ENCODE peak calls at places on chromosomes 6 and 20, in four cellular contexts. N is IMR-90, M is mesenchymal stem cell, R is H9. W is an unnamed sample.

GRCh38 chr20:16518068-16518783 is 55.0 kb downstream of the KIF16B start:
- DNase-seq in N (peak), M (peak), R (peak), W (peak)

GRCh38 chr6:132937466-132937906 is 123.1 kb downstream of the RPS12 start:
- DNase-seq in M (peak), N (peak), R (peak), W (peak)

GRCh38 chr20:1909097-1909496 is 13.9 kb downstream of the SIRPA start:
- DNase-seq in N (no peak), R (no peak), M (no peak), W (no peak)

GRCh38 chr6:137903933-137904821 is 37.1 kb downstream of the TNFAIP3 start:
- DNase-seq in R (no peak), N (peak), M (no peak), W (no peak)

GRCh38 chr6:139557547-139557946 is 183.1 kb upstream of the CITED2 start:
- DNase-seq in M (no peak), R (no peak), N (no peak), W (no peak)

GRCh38 chr20:51801220-51801991 is 915 bp downstream of the SALL4 start:
- DNase-seq in N (no peak), R (peak), M (peak), W (peak)

GRCh38 chr20:4613718-4614620 is 107.7 kb upstream of the PRND start:
- DNase-seq in M (peak), R (peak), N (no peak), W (peak)

GRCh38 chr6:35056952-35057351 is 84.2 kb downstream of the TCP11 start:
- DNase-seq in N (no peak), R (no peak), M (no peak), W (no peak)

GRCh38 chr6:155495011-155495768 is 39.6 kb upstream of the NOX3 start:
- DNase-seq in R (peak), M (peak), N (peak), W (peak)

GRCh38 chr6:111589366-111589765 is 16.3 kb downstream of the TRAF3IP2 start:
- DNase-seq in R (no peak), M (peak), N (peak), W (no peak)

DNA sequence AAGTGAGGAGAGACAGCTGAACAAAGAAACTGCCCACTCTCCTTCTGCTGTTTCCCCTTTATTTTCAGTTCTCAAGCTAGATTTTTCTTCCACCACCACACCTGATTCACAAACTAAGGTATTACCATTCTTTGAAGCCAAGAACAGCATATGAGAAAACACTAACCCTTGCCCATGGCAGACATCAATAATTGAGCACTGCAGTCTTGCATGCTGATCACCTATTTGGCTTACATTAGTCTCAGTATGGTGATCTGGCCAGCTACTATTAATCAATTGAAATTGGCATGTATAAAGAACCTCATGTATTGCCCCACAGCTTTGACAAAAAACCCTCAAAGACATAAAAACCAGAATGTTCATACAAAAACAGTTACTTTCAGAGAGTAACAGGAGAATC is 166.3 kb downstream of the SAMD5 start:
- DNase-seq in M (no peak), R (no peak), N (no peak), W (no peak)
- H3K23ac ChIP-seq in M (no peak), R (no peak), N (no peak), W (no peak)

GRCh38 chr6:167647750-167648470 is 178.8 kb upstream of the AFDN start:
- DNase-seq in N (no peak), R (no peak), M (no peak), W (no peak)
- H2AK5ac ChIP-seq in N (no peak), R (no peak), M (no peak), W (no peak)

DNA sequence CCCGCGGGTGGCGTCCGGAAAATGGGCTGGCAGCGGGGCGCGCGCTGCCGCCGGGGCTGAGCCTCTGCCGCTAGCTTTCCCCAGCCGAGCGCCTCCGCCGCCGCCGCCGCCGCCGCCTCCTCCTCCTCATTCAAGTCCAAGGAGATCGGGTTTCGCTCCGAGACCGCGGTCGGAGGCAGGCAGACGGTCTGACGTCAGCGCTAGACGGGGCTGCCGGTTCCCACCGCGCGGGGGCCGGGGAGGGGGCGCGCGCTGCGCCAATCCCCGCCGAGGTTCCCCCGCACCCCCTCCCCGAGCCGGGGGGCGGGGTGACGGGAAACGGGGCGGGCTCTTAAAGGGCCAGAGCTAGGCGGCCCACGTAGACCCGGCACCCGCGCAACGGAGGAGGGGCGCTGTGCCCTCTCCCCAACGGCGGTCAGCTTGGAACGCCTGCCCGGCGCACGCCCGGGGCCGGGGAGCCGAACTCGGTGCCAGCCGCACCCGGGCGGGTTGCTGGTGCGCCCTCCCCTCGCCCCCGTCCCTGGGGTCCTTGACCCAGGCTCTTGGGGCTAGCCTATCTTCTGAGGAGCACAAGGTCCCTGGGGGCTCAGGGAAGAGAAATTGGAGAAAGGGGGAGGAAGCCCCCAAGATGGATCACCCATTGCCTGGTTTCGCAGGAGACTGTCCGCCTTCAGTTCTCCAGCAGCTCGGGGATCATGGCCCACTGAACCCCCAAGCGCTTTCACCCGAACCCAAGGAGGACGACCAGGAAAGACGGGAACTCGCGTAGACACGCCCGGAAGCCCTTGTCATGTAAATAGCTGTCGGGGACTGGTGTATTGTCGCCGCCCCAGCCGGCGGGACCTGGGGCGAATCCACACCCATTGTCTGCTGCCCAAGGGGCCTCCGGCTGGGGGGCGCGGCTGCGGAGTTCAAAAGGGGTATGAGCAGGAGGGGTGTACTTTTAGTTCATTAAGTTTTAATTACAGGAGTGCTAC is at the start of gene PMEPA1:
- DNase-seq in M (peak), R (peak), N (peak), W (peak)
- H3K23ac ChIP-seq in M (no peak), R (no peak), N (peak), W (peak)

GRCh38 chr6:14665827-14666724 is 548.5 kb downstream of the CD83 start:
- DNase-seq in N (peak), M (peak), R (no peak), W (no peak)
- H2AK5ac ChIP-seq in N (peak), M (no peak), R (no peak), W (no peak)

GRCh38 chr20:57564180-57564802 is 3.4 kb downstream of the PCK1 start:
- DNase-seq in M (no peak), N (no peak), R (no peak), W (no peak)
- H3K23ac ChIP-seq in M (no peak), N (no peak), R (no peak), W (no peak)

GRCh38 chr6:63272397-63272796 is 47.4 kb downstream of the LGSN start:
- DNase-seq in R (no peak), N (peak), M (peak), W (peak)
- H2AK5ac ChIP-seq in R (no peak), N (no peak), M (no peak), W (no peak)